ENCODE peak calls at places on chromosomes 13 and 19, in nine cellular contexts. D is AG08395, Z is astrocyte of the cerebellum, E is NCI-H1436 treated with DMSO at 0.1 percent for 48 hours, H is AG08396, R is GDM1, Q is GM10248, A is GM04504, O is tibial artery. L is an unnamed sample.

GRCh38 chr19:3692141-3693029 is 7.9 kb downstream of the PIP5K1C start:
- DNase-seq in D (no peak), Z (no peak), E (no peak), H (peak; percentile 66), R (no peak), Q (no peak), A (no peak), O (no peak), L (no peak)

GRCh38 chr19:17136026-17136425 is 60.4 kb downstream of the MYO9B start:
- DNase-seq in D (no peak), Z (no peak), E (no peak), H (no peak), R (no peak), Q (no peak), A (no peak), O (no peak), L (no peak)

GRCh38 chr19:50537306-50537685 is 23.6 kb upstream of the ASPDH start:
- DNase-seq in D (no peak), Z (no peak), E (no peak), H (no peak), R (no peak), Q (no peak), A (no peak), O (no peak), L (no peak)

GRCh38 chr13:19772306-19772705 is 10.4 kb downstream of the PSPC1 start:
- DNase-seq in D (no peak), Z (no peak), E (no peak), H (no peak), R (no peak), Q (no peak), A (no peak), O (no peak), L (no peak)

GRCh38 chr19:7736148-7736547 is 4.2 kb upstream of the CLEC4G start:
- DNase-seq in D (no peak), Z (no peak), E (no peak), H (no peak), R (no peak), Q (no peak), A (no peak), O (no peak), L (no peak)

GRCh38 chr13:22944378-22944777 is 236.4 kb upstream of the SGCG start:
- DNase-seq in D (no peak), Z (no peak), E (no peak), H (no peak), R (no peak), Q (no peak), A (no peak), O (no peak), L (no peak)

GRCh38 chr13:40352807-40353562 is 313.5 kb downstream of the FOXO1 start:
- DNase-seq in D (no peak), Z (no peak), E (no peak), H (no peak), R (no peak), Q (no peak), A (no peak), O (no peak), L (no peak)

GRCh38 chr19:8571006-8571411 is 6.2 kb downstream of the MYO1F start:
- DNase-seq in D (peak; percentile 86), Z (no peak), E (no peak), H (peak; percentile 71), R (peak; percentile 78), Q (no peak), A (peak; percentile 42), O (peak; percentile 42), L (no peak)

GRCh38 chr19:15897738-15898276 is at the start of gene CYP4F2:
- DNase-seq in D (no peak), Z (no peak), E (no peak), H (no peak), R (no peak), Q (no peak), A (no peak), O (no peak), L (no peak)

GRCh38 chr13:102183509-102184182 is 218.2 kb downstream of the FGF14 start:
- DNase-seq in D (no peak), Z (no peak), E (no peak), H (no peak), R (no peak), Q (no peak), A (no peak), O (no peak), L (no peak)

GRCh38 chr19:51501594-51502263 is at the start of gene SIGLEC12:
- DNase-seq in D (no peak), Z (no peak), E (no peak), H (no peak), R (peak; percentile 55), Q (peak; percentile 39), A (no peak), O (peak; percentile 39), L (no peak)

GRCh38 chr13:41708648-41709175 is 251.4 kb downstream of the RGCC start:
- DNase-seq in D (peak; percentile 12), Z (no peak), E (no peak), H (no peak), R (no peak), Q (no peak), A (no peak), O (peak; percentile 27), L (no peak)

GRCh38 chr19:633786-634639 is 676 bp upstream of the POLRMT start:
- DNase-seq in D (peak; percentile 39), Z (no peak), E (no peak), H (no peak), R (no peak), Q (no peak), A (no peak), O (no peak), L (no peak)

GRCh38 chr13:88051746-88052482 is 380.7 kb downstream of the SLITRK5 start:
- DNase-seq in D (no peak), Z (no peak), E (no peak), H (no peak), R (no peak), Q (no peak), A (no peak), O (no peak), L (no peak)

GRCh38 chr13:27259831-27260230 is 8.5 kb downstream of the RPL21 start:
- DNase-seq in D (no peak), Z (no peak), E (no peak), H (no peak), R (no peak), Q (no peak), A (no peak), O (no peak), L (no peak)

GRCh38 chr13:38180670-38181069 is 169.0 kb upstream of the UFM1 start:
- DNase-seq in D (no peak), Z (no peak), E (no peak), H (no peak), R (no peak), Q (peak; percentile 6), A (no peak), O (no peak), L (no peak)

GRCh38 chr19:13849991-13850909 is 26.7 kb upstream of the NANOS3 start:
- DNase-seq in D (peak; percentile 68), Z (no peak), E (no peak), H (peak; percentile 85), R (peak; percentile 49), Q (peak; percentile 70), A (no peak), O (peak; percentile 76), L (no peak)

GRCh38 chr13:99909836-99910619 is 61.5 kb downstream of the ZIC5 start:
- DNase-seq in D (no peak), Z (no peak), E (no peak), H (no peak), R (no peak), Q (no peak), A (no peak), O (no peak), L (no peak)

GRCh38 chr19:45169602-45170001 is 8.4 kb downstream of the TRAPPC6A start:
- DNase-seq in D (no peak), Z (no peak), E (no peak), H (no peak), R (no peak), Q (no peak), A (no peak), O (no peak), L (no peak)

GRCh38 chr19:41431426-41432386 is 4.5 kb upstream of the B3GNT8 start:
- DNase-seq in D (peak; percentile 34), Z (no peak), E (no peak), H (peak; percentile 55), R (peak; percentile 44), Q (no peak), A (no peak), O (no peak), L (no peak)

GRCh38 chr13:42048625-42049453 is at the start of gene DGKH:
- DNase-seq in D (peak; percentile 92), Z (no peak), E (no peak), H (peak; percentile 95), R (peak; percentile 69), Q (peak; percentile 83), A (no peak), O (peak; percentile 78), L (no peak)

GRCh38 chr19:12723643-12724426 is at the start of gene TNPO2:
- DNase-seq in D (peak; percentile 58), Z (no peak), E (peak; percentile 1), H (peak; percentile 75), R (peak; percentile 54), Q (peak; percentile 81), A (no peak), O (peak; percentile 46), L (no peak)

GRCh38 chr19:40365613-40366401 is 17.3 kb downstream of the PLD3 start:
- DNase-seq in D (peak; percentile 89), Z (peak; percentile 16), E (no peak), H (peak; percentile 93), R (no peak), Q (peak; percentile 93), A (no peak), O (peak; percentile 55), L (no peak)

GRCh38 chr13:111893607-111894443 is 173.1 kb upstream of the SOX1 start:
- DNase-seq in D (no peak), Z (no peak), E (no peak), H (no peak), R (no peak), Q (no peak), A (no peak), O (no peak), L (no peak)

GRCh38 chr19:32677657-32678056 is 2.0 kb downstream of the RGS9BP start:
- DNase-seq in D (no peak), Z (no peak), E (no peak), H (no peak), R (no peak), Q (no peak), A (no peak), O (no peak), L (peak; percentile 99)

GRCh38 chr13:35747594-35747993 is 271.1 kb upstream of the MAB21L1 start:
- DNase-seq in D (no peak), Z (no peak), E (no peak), H (no peak), R (no peak), Q (no peak), A (no peak), O (no peak), L (no peak)

GRCh38 chr19:19429361-19429760 is 23.9 kb downstream of the GATAD2A start:
- DNase-seq in D (no peak), Z (no peak), E (no peak), H (no peak), R (no peak), Q (no peak), A (no peak), O (no peak), L (no peak)

GRCh38 chr19:16293133-16294085 is 31.2 kb upstream of the KLF2 start:
- DNase-seq in D (peak; percentile 93), Z (peak; percentile 79), E (no peak), H (peak; percentile 89), R (no peak), Q (no peak), A (peak; percentile 88), O (peak; percentile 87), L (no peak)

L was measured in retinal pigment epithelial cell.